ENCODE peak calls at places on chromosomes 7 and 10, in nine cellular contexts. G is uterus, Y is HEK293T, T is KBM-7, N is A172, M is AG08396, H is NB4, C is fibroblast of lung, X is T-helper 1 cell. J is an unnamed sample.

GRCh38 chr7:91683823-91684222 is 196.7 kb downstream of the MTERF1 start:
- DNase-seq in C (peak), Y (no peak), T (peak), H (peak), G (no peak), N (peak), X (no peak), M (no peak), J (peak)

GRCh38 chr7:132035517-132036362 is 479.3 kb upstream of the PODXL start:
- DNase-seq in X (no peak), H (no peak), T (no peak), M (no peak), N (no peak), G (no peak), Y (no peak), C (no peak), J (no peak)

GRCh38 chr10:23693398-23693797 is 254.5 kb downstream of the OTUD1 start:
- DNase-seq in X (no peak), N (no peak), T (no peak), M (no peak), G (no peak), Y (peak), H (no peak), C (no peak), J (no peak)

GRCh38 chr7:116582806-116583444 is 58.1 kb downstream of the CAV1 start:
- DNase-seq in Y (no peak), H (no peak), X (no peak), M (peak), T (no peak), N (peak), C (peak), G (peak), J (no peak)

GRCh38 chr7:2104107-2104710 is 128.5 kb downstream of the MAD1L1 start:
- DNase-seq in N (no peak), X (peak), Y (peak), T (peak), C (peak), G (peak), H (peak), M (peak), J (peak)

GRCh38 chr10:126702181-126702580 is 31.7 kb upstream of the C10orf90 start:
- DNase-seq in N (no peak), Y (no peak), H (no peak), X (no peak), M (peak), C (peak), G (no peak), T (no peak), J (no peak)

GRCh38 chr7:67343566-67343965 is 346.9 kb downstream of the TYW1 start:
- DNase-seq in C (no peak), N (no peak), X (no peak), Y (no peak), T (no peak), H (no peak), M (no peak), G (no peak), J (no peak)

GRCh38 chr10:101923212-101923611 is 79.6 kb upstream of the KCNIP2 start:
- DNase-seq in X (no peak), G (no peak), C (no peak), T (no peak), M (no peak), H (no peak), N (no peak), Y (no peak), J (no peak)

J was measured in erythroblast.